ENCODE peak calls at places on chromosomes 4 and X, in nine cellular contexts. Q is IMR-90, W is mucosa of descending colon, D is A549, H is mammary epithelial cell, U is astrocyte of the spinal cord, T is neural crest cell, Y is PC-3, G is endothelial cell of umbilical vein. X is an unnamed sample.

GRCh38 chr4:30605616-30606015 is 114.6 kb upstream of the PCDH7 start:
- DNase-seq in Q (no peak), W (no peak), D (no peak), H (no peak), U (peak), T (no peak), Y (no peak), G (no peak), X (no peak)

GRCh38 chr4:20678382-20678781 is 21.9 kb upstream of the PACRGL start:
- DNase-seq in Q (no peak), W (no peak), D (no peak), H (no peak), U (no peak), T (no peak), Y (no peak), G (no peak), X (no peak)

GRCh38 chr4:114108869-114109268 is 129.4 kb upstream of the ARSJ start:
- DNase-seq in Q (peak), W (no peak), D (peak), H (peak), U (peak), T (no peak), Y (peak), G (peak), X (no peak)

GRCh38 chrX:24870143-24870542 is 145.6 kb downstream of the ARX start:
- DNase-seq in Q (peak), W (no peak), D (peak), H (no peak), U (peak), T (no peak), Y (peak), G (no peak), X (no peak)

GRCh38 chr4:148216866-148217814 is 225.1 kb downstream of the NR3C2 start:
- DNase-seq in Q (no peak), W (peak), D (no peak), H (no peak), U (peak), T (no peak), Y (no peak), G (peak), X (no peak)

GRCh38 chrX:128106630-128107029 is 54.4 kb upstream of the ACTRT1 start:
- DNase-seq in Q (no peak), W (peak), D (peak), H (no peak), U (no peak), T (peak), Y (peak), G (peak), X (no peak)

GRCh38 chrX:98068210-98068609 is 1184.5 kb downstream of the RPA4 start:
- DNase-seq in Q (no peak), W (no peak), D (no peak), H (no peak), U (peak), T (no peak), Y (no peak), G (no peak), X (no peak)

GRCh38 chr4:24799196-24799543 is 3.8 kb downstream of the SOD3 start:
- DNase-seq in Q (no peak), W (no peak), D (no peak), H (no peak), U (no peak), T (no peak), Y (no peak), G (no peak), X (no peak)

GRCh38 chr4:40681600-40682297 is 52.1 kb upstream of the RBM47 start:
- DNase-seq in Q (no peak), W (no peak), D (no peak), H (no peak), U (no peak), T (no peak), Y (no peak), G (no peak), X (no peak)

GRCh38 chr4:23036503-23036902 is 343.8 kb downstream of the GBA3 start:
- DNase-seq in Q (no peak), W (no peak), D (no peak), H (no peak), U (no peak), T (no peak), Y (peak), G (no peak), X (no peak)

GRCh38 chrX:21838937-21839333 is 482 bp upstream of the MBTPS2 start:
- DNase-seq in Q (peak), W (no peak), D (peak), H (no peak), U (no peak), T (no peak), Y (peak), G (no peak), X (peak)

GRCh38 chrX:37818031-37818430 is 29.3 kb downstream of the DYNLT3 start:
- DNase-seq in Q (no peak), W (peak), D (no peak), H (no peak), U (no peak), T (no peak), Y (no peak), G (no peak), X (no peak)

GRCh38 chr4:38400946-38401345 is 263.1 kb upstream of the KLF3 start:
- DNase-seq in Q (no peak), W (no peak), D (no peak), H (no peak), U (no peak), T (no peak), Y (peak), G (no peak), X (no peak)

GRCh38 chrX:46144566-46144965 is 400.7 kb downstream of the ZNF674 start:
- DNase-seq in Q (no peak), W (no peak), D (no peak), H (no peak), U (no peak), T (no peak), Y (no peak), G (no peak), X (no peak)

GRCh38 chrX:10750581-10750980 is 130.2 kb upstream of the MID1 start:
- DNase-seq in Q (peak), W (no peak), D (no peak), H (no peak), U (no peak), T (no peak), Y (no peak), G (no peak), X (no peak)

GRCh38 chr4:176270669-176271068 is 1.6 kb upstream of the ASB5 start:
- DNase-seq in Q (peak), W (no peak), D (peak), H (peak), U (peak), T (no peak), Y (peak), G (peak), X (peak)

GRCh38 chrX:48974033-48974432 is 2.4 kb upstream of the KCND1 start:
- DNase-seq in Q (no peak), W (no peak), D (no peak), H (no peak), U (no peak), T (no peak), Y (no peak), G (no peak), X (no peak)

GRCh38 chr4:38344929-38345328 is 319.1 kb upstream of the KLF3 start:
- DNase-seq in Q (no peak), W (no peak), D (no peak), H (no peak), U (no peak), T (no peak), Y (peak), G (no peak), X (no peak)

GRCh38 chr4:143375326-143376073 is 38.8 kb downstream of the GAB1 start:
- DNase-seq in Q (no peak), W (peak), D (peak), H (no peak), U (no peak), T (no peak), Y (peak), G (peak), X (peak)

GRCh38 chrX:16785247-16786138 is 773 bp upstream of the TXLNG start:
- DNase-seq in Q (no peak), W (peak), D (no peak), H (no peak), U (no peak), T (no peak), Y (peak), G (no peak), X (peak)

GRCh38 chrX:21153503-21153902 is 220.7 kb upstream of the CNKSR2 start:
- DNase-seq in Q (peak), W (no peak), D (peak), H (no peak), U (no peak), T (peak), Y (no peak), G (no peak), X (no peak)

DNA sequence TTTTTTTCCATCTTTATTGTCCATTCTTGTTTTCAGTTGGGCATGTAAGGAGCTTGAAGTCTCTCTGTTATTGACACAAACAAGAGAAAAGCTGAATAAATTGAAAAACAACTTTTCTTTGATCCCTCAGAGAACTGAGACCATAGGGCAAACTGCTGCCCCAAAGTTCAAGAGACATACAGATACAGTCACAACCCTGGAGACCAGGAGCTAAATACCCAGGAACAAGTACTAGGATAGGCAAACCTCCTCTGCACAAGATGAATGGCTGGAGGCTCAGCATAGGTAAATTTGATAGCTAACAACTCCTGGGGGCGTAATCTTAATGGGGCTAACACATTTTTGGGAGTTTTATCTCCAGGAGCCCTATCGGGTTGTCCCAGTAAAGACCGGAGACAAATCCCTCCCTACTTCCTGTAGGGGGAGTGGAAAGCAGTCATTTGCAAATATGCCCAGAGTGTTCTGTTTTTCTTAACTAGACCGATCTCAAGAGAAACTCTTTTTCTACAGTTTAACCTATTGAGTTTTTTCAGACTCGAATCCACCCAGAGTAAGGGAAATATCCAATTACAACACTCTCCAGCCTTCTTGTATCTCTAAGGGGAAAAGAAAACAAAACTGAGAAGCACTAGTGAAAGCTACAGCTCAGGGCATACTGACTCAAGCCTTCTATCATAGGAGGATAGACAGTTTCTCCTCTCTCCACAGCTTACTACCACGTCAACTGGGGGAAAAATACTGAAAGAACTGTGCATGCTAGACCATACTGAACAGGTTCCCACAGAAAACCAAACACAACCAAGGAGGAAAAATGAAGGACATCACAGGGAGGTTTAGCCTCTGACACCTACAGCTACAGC is 23.1 kb downstream of the MAGEA8 start:
- DNase-seq in Q (peak), W (no peak), D (peak), H (no peak), U (peak), T (no peak), Y (no peak), G (peak), X (no peak)
- TF ChIP-seq CTCF in Q (peak), W (no peak), D (no peak), H (no peak), U (peak), T (peak), Y (no peak), G (no peak), X (no peak)

DNA sequence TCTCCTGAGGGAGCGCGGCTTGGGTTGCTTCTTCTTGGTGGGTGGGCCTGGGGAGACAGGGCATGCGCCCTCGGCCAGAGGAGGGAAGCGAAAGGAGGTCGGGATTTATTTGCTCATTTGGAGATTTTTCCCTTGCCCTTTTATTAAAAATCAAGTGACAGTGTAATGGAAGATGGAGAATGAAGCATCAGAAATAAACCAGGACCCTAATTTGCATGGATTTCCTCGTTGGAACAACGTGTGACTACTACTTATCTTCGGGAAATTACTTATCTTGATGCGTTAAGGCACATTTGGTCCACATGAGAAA is 707 bp upstream of the CLOCK start:
- DNase-seq in Q (no peak), W (no peak), D (no peak), H (no peak), U (peak), T (peak), Y (no peak), G (no peak), X (no peak)
- TF ChIP-seq CTCF in Q (no peak), W (no peak), D (no peak), H (no peak), U (no peak), T (no peak), Y (no peak), G (no peak), X (no peak)

GRCh38 chrX:129638917-129639316 is 15.8 kb downstream of the APLN start:
- DNase-seq in Q (no peak), W (no peak), D (no peak), H (no peak), U (no peak), T (no peak), Y (no peak), G (no peak), X (no peak)

GRCh38 chrX:129640737-129641136 is 14.0 kb downstream of the APLN start:
- DNase-seq in Q (no peak), W (no peak), D (no peak), H (no peak), U (no peak), T (no peak), Y (no peak), G (no peak), X (no peak)

GRCh38 chrX:129634541-129634940 is 20.2 kb downstream of the APLN start:
- DNase-seq in Q (no peak), W (no peak), D (no peak), H (no peak), U (no peak), T (peak), Y (no peak), G (no peak), X (no peak)

GRCh38 chrX:129636175-129636681 is 18.5 kb downstream of the APLN start:
- DNase-seq in Q (no peak), W (peak), D (no peak), H (no peak), U (no peak), T (no peak), Y (no peak), G (no peak), X (no peak)

GRCh38 chrX:129637217-129638109 is 17.3 kb downstream of the APLN start:
- DNase-seq in Q (peak), W (peak), D (peak), H (peak), U (peak), T (peak), Y (peak), G (peak), X (peak)
- TF ChIP-seq CTCF in Q (peak), W (peak), D (peak), H (peak), U (peak), T (peak), Y (peak), G (peak), X (peak)

DNA sequence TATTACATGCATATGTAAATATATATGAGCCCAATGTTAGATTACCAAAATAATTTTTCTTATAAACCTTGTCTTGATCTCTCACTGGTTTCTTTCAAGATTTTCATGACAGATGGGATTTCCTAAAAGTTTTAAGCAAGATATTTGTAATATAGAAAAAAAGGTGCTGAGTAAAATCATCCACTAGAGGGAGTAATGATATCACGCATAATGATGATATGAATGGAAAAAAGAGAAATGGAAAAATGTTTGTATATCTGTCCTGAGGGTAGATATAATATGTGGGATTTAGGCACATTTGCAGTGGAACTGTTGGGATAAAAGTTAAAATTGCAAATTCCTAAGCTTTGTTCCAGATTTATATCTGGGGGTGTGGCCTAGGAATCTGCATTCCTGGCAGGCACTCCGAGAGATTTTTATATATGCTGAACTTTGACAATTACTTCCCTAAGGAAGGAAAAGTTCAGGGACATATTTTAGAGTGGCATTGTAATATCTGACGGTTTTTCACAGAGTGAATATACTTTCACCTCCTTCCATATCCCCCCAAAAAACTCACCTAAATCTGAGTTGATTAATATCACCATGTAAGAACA is 60.5 kb downstream of the TMA16 start:
- DNase-seq in Q (peak), W (no peak), D (no peak), H (peak), U (peak), T (no peak), Y (peak), G (peak), X (no peak)
- TF ChIP-seq CTCF in Q (peak), W (peak), D (peak), H (peak), U (peak), T (peak), Y (peak), G (peak), X (no peak)

DNA sequence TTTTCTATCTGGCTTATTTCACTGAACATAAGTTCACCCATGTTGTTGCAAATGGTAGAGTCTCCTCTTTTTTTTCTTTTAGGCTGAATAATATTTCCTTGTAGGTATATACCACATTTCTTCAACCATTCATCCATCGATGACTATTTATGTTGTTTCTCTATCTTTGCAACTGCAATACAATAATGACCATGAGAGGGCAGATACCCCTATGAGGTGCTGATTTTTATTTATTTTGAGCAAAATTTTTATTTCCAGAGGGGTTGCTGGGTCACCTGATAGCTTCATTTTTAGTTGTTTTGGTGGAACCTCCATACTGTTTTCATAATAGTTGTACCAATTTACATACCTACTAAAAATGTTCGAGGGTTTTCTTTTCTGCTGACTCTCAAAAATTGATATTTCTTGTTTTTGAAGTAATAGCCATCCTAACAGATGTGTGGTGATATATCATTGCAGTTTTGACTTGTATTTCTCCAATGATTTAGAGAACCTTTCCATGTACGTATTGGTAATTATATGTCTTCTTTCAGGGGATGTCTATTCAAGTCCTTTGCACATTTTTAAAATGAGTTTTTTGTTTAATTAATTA is 1697.0 kb downstream of the PCDH7 start:
- DNase-seq in Q (no peak), W (no peak), D (no peak), H (no peak), U (no peak), T (no peak), Y (peak), G (no peak), X (no peak)
- TF ChIP-seq CTCF in Q (no peak), W (no peak), D (no peak), H (peak), U (peak), T (peak), Y (peak), G (no peak), X (no peak)

DNA sequence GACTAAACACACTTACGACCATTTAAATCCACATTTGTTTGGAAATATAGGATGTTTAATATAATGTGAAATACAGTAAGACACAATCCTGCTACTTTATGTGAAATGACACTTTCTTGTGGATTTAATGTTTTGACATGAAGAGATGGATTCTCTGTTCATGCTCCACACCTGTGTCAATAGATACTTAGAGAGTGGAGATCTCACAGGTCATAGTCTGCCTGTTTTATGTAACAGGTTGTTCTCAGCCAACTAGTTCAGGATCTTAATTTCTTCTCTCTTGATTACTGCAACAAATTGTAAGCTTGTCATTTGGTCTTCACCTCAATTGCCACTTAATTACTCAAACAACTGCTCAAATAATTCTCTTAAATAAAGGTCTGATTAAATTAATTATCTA is 1621.2 kb downstream of the PCDH7 start:
- DNase-seq in Q (no peak), W (no peak), D (no peak), H (no peak), U (no peak), T (no peak), Y (no peak), G (no peak), X (no peak)
- TF ChIP-seq CTCF in Q (no peak), W (no peak), D (no peak), H (no peak), U (no peak), T (no peak), Y (no peak), G (no peak), X (no peak)

GRCh38 chr4:87510747-87511146 is 18.4 kb downstream of the SPARCL1 start:
- DNase-seq in Q (no peak), W (no peak), D (no peak), H (no peak), U (no peak), T (no peak), Y (no peak), G (no peak), X (no peak)

GRCh38 chr4:87502580-87503238 is 26.5 kb downstream of the SPARCL1 start:
- DNase-seq in Q (peak), W (no peak), D (no peak), H (peak), U (no peak), T (no peak), Y (peak), G (peak), X (no peak)

GRCh38 chr4:87506974-87507701 is 22.0 kb downstream of the SPARCL1 start:
- DNase-seq in Q (peak), W (no peak), D (no peak), H (peak), U (peak), T (no peak), Y (no peak), G (no peak), X (no peak)

GRCh38 chr4:87511500-87511899 is 17.7 kb downstream of the SPARCL1 start:
- DNase-seq in Q (no peak), W (no peak), D (no peak), H (no peak), U (no peak), T (no peak), Y (no peak), G (no peak), X (no peak)

GRCh38 chr4:87505862-87506261 is 23.3 kb downstream of the SPARCL1 start:
- DNase-seq in Q (no peak), W (no peak), D (no peak), H (no peak), U (no peak), T (no peak), Y (no peak), G (no peak), X (no peak)
- TF ChIP-seq CTCF in Q (no peak), W (no peak), D (no peak), H (no peak), U (peak), T (no peak), Y (peak), G (peak), X (no peak)